ENCODE peak calls at places on chromosome 17, in seven cellular contexts. H is spleen; Z is dorsolateral prefrontal cortex; T is stomach; A is CD4-positive, alpha-beta T cell; I is foreskin fibroblast; Y is WTC11. Q is an unnamed sample.

GRCh38 chr17:61159415-61159814 is 240.2 kb upstream of the TBX2 start:
- DNase-seq in T (no peak), Y (no peak), A (no peak), H (no peak), I (no peak), Z (no peak), Q (no peak)

GRCh38 chr17:1714488-1714979 is 4.4 kb upstream of the TLCD2 start:
- DNase-seq in A (no peak), I (peak), T (peak), H (peak), Z (peak), Y (peak), Q (peak)

GRCh38 chr17:38456031-38456815 is 28.0 kb downstream of the ARHGAP23 start:
- DNase-seq in Y (no peak), T (no peak), H (no peak), Z (no peak), I (no peak), A (no peak), Q (no peak)

GRCh38 chr17:67377727-67378443 is 804 bp downstream of the PITPNC1 start:
- DNase-seq in Y (peak), Z (no peak), A (peak), H (peak), T (peak), I (peak), Q (peak)

GRCh38 chr17:32609085-32609484 is 122.3 kb downstream of the CDK5R1 start:
- DNase-seq in I (no peak), A (peak), Y (no peak), H (peak), Z (no peak), T (peak), Q (peak)

GRCh38 chr17:39636927-39637736 is at the start of gene STARD3:
- DNase-seq in H (peak), A (peak), T (peak), Y (peak), Z (peak), I (peak), Q (peak)

GRCh38 chr17:79818026-79818758 is 21.0 kb downstream of the CBX4 start:
- DNase-seq in Y (no peak), I (no peak), A (no peak), Z (no peak), H (no peak), T (no peak), Q (no peak)

GRCh38 chr17:43528319-43528987 is 17.7 kb downstream of the ETV4 start:
- DNase-seq in Y (no peak), H (peak), A (no peak), Z (no peak), I (no peak), T (no peak), Q (no peak)

GRCh38 chr17:37361543-37361942 is 14.2 kb upstream of the C17orf78 start:
- DNase-seq in Z (no peak), H (no peak), I (peak), A (no peak), T (no peak), Y (no peak), Q (no peak)

GRCh38 chr17:66468241-66469087 is 166.1 kb downstream of the PRKCA start:
- DNase-seq in Y (no peak), I (no peak), T (no peak), H (no peak), A (no peak), Z (no peak), Q (peak)

GRCh38 chr17:41718287-41718645 is 6.1 kb downstream of the GAST start:
- DNase-seq in H (no peak), Y (no peak), Z (peak), A (no peak), T (no peak), I (no peak), Q (no peak)

GRCh38 chr17:73118876-73119485 is 26.5 kb upstream of the SLC39A11 start:
- DNase-seq in T (no peak), Y (no peak), H (no peak), I (no peak), Z (no peak), A (no peak), Q (no peak)

GRCh38 chr17:36463916-36464764 is 22.3 kb upstream of the ZNHIT3 start:
- DNase-seq in Z (no peak), A (no peak), H (peak), Y (peak), I (peak), T (peak), Q (peak)

GRCh38 chr17:67098022-67098421 is 53.7 kb downstream of the CACNG1 start:
- DNase-seq in T (no peak), A (no peak), Z (no peak), H (no peak), Y (no peak), I (no peak), Q (no peak)

GRCh38 chr17:59800530-59800942 is 92.2 kb downstream of the TUBD1 start:
- DNase-seq in I (no peak), T (no peak), A (no peak), H (no peak), Z (no peak), Y (no peak), Q (peak)

GRCh38 chr17:21539146-21539545 is 153.2 kb upstream of the KCNJ18 start:
- DNase-seq in Z (no peak), T (no peak), Y (no peak), A (no peak), H (no peak), I (peak), Q (no peak)

GRCh38 chr17:3558603-3559269 is 1.1 kb upstream of the TRPV3 start:
- DNase-seq in H (peak), A (peak), T (peak), I (peak), Z (no peak), Y (no peak), Q (peak)

GRCh38 chr17:17503566-17504130 is 7.5 kb upstream of the RASD1 start:
- DNase-seq in Y (no peak), Z (peak), T (no peak), H (peak), I (no peak), A (no peak), Q (no peak)

GRCh38 chr17:43515641-43516040 is 30.5 kb downstream of the ETV4 start:
- DNase-seq in Z (no peak), I (no peak), T (no peak), Y (no peak), H (no peak), A (no peak), Q (no peak)

GRCh38 chr17:27670791-27671590 is 40.0 kb downstream of the LGALS9 start:
- DNase-seq in Z (no peak), A (no peak), T (no peak), H (peak), I (no peak), Y (no peak), Q (no peak)

GRCh38 chr17:62757518-62757951 is 50.6 kb downstream of the MARCHF10 start:
- DNase-seq in A (no peak), H (no peak), T (no peak), I (peak), Y (no peak), Z (no peak), Q (no peak)

GRCh38 chr17:40615295-40615988 is 32.2 kb downstream of the SMARCE1 start:
- DNase-seq in A (no peak), Z (no peak), I (peak), T (peak), H (no peak), Y (peak), Q (peak)

GRCh38 chr17:42525221-42525620 is 10.8 kb upstream of the NAGLU start:
- DNase-seq in Y (no peak), H (no peak), I (peak), T (no peak), Z (no peak), A (no peak), Q (no peak)

GRCh38 chr17:79874329-79874981 is 35.2 kb upstream of the CBX4 start:
- DNase-seq in H (peak), I (peak), A (no peak), Y (no peak), T (no peak), Z (no peak), Q (peak)

GRCh38 chr17:1179635-1180433 is at the start of gene ABR:
- DNase-seq in T (peak), Z (no peak), I (peak), Y (peak), A (peak), H (peak), Q (peak)

GRCh38 chr17:39231587-39232551 is 6.1 kb upstream of the STAC2 start:
- DNase-seq in T (peak), A (peak), H (peak), Z (no peak), Y (peak), I (peak), Q (peak)

GRCh38 chr17:55674107-55674506 is 48.6 kb downstream of the TMEM100 start:
- DNase-seq in T (no peak), A (no peak), H (no peak), Y (no peak), Z (no peak), I (peak), Q (no peak)

GRCh38 chr17:78781339-78782304 is at the start of gene CYTH1:
- DNase-seq in Z (no peak), A (no peak), H (peak), I (peak), T (peak), Y (peak), Q (peak)

GRCh38 chr17:49063652-49064051 is 66.5 kb downstream of the IGF2BP1 start:
- DNase-seq in H (no peak), Z (peak), A (no peak), I (peak), Y (no peak), T (no peak), Q (no peak)

GRCh38 chr17:71361691-71362450 is 758.9 kb upstream of the SOX9 start:
- DNase-seq in Z (no peak), I (peak), H (no peak), Y (no peak), T (no peak), A (no peak), Q (no peak)

GRCh38 chr17:33809748-33810147 is 445.3 kb upstream of the CCL2 start:
- DNase-seq in Y (no peak), I (no peak), Z (no peak), A (no peak), H (no peak), T (no peak), Q (no peak)

GRCh38 chr17:44390250-44390649 is 801 bp upstream of the ITGA2B start:
- DNase-seq in I (no peak), Y (no peak), Z (no peak), A (no peak), T (no peak), H (no peak), Q (no peak)

GRCh38 chr17:36932383-36933173 is 4.7 kb upstream of the LHX1 start:
- DNase-seq in Z (no peak), T (no peak), Y (no peak), H (no peak), I (no peak), A (no peak), Q (no peak)

GRCh38 chr17:73356561-73357170 is 44.9 kb upstream of the CDC42EP4 start:
- DNase-seq in H (no peak), Y (no peak), Z (no peak), A (no peak), T (no peak), I (no peak), Q (no peak)

GRCh38 chr17:1686086-1686485 is 1.4 kb upstream of the PRPF8 start:
- DNase-seq in H (no peak), Z (no peak), I (no peak), A (no peak), Y (no peak), T (no peak), Q (no peak)

GRCh38 chr17:73759324-73760185 is 115.3 kb upstream of the SDK2 start:
- DNase-seq in I (no peak), H (no peak), Y (no peak), Z (no peak), T (no peak), A (no peak), Q (no peak)

GRCh38 chr17:35094902-35095301 is 24.8 kb downstream of the RAD51D start:
- DNase-seq in T (no peak), Z (no peak), Y (no peak), A (no peak), I (peak), H (no peak), Q (no peak)

GRCh38 chr17:77266891-77267341 is 126.1 kb downstream of the SEC14L1 start:
- DNase-seq in H (no peak), Y (peak), Z (no peak), T (no peak), I (no peak), A (no peak), Q (peak)
- TF ChIP-seq CTCF in H (no peak), Y (peak), Z (no peak), T (no peak), I (peak), A (no peak), Q (no peak)

GRCh38 chr17:50575581-50576210 is 15.2 kb downstream of the CACNA1G start:
- DNase-seq in Y (peak), Z (no peak), T (no peak), H (no peak), A (no peak), I (no peak), Q (peak)
- TF ChIP-seq CTCF in Y (no peak), Z (no peak), T (no peak), H (no peak), A (no peak), I (no peak), Q (no peak)

DNA sequence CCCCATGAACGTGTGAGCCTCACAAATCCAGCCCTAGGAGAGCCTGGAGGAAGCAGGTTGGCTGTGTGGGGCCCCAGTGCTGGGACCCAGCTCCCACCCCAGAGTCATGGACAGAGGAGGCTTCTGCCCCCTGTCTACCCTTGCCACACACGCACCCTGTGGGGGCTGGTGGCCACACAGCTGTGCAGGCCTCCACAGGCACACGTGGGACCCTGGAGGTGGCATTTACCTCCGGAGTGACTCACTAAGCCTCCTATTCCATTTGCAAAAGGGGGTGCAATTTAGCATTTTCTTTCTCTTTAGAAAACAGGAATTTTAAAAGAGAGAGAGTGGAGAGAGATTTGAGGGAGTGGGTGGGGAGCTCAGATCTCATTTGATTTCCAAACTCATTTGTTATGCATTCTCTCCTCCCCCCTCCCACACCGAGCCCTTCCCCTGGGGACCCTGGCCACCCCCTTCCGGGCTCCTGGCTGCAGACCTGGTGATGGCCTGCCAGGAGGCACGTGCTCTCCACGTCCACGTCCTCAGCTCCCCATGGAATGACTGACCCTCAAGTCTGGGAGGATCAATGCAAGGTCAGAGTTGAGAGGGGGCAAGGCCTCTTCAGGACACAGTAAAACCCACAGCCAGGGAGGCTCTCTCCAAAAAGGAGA is 6.8 kb downstream of the PITPNM3 start:
- DNase-seq in A (no peak), Y (no peak), I (no peak), T (no peak), Z (no peak), H (no peak), Q (no peak)
- TF ChIP-seq CTCF in A (no peak), Y (no peak), I (no peak), T (no peak), Z (no peak), H (no peak), Q (no peak)

GRCh38 chr17:46195217-46195855 is 2.1 kb upstream of the KANSL1 start:
- DNase-seq in T (no peak), I (no peak), Y (no peak), A (no peak), Z (no peak), H (no peak), Q (no peak)

GRCh38 chr17:46192484-46193245 is 564 bp downstream of the KANSL1 start:
- DNase-seq in T (peak), Z (peak), Y (peak), H (peak), A (peak), I (peak), Q (peak)

GRCh38 chr17:46194393-46195216 is 1.4 kb upstream of the KANSL1 start:
- DNase-seq in H (no peak), T (no peak), A (peak), I (peak), Y (no peak), Z (no peak), Q (peak)

GRCh38 chr17:46193246-46193625 is at the start of gene KANSL1:
- DNase-seq in A (peak), Y (peak), H (peak), T (peak), I (peak), Z (peak), Q (peak)

GRCh38 chr17:46193626-46194392 is 580 bp upstream of the KANSL1 start:
- DNase-seq in Y (peak), I (peak), Z (peak), T (peak), H (peak), A (peak), Q (peak)
- TF ChIP-seq CTCF in Y (peak), I (no peak), Z (peak), T (peak), H (peak), A (no peak), Q (no peak)

DNA sequence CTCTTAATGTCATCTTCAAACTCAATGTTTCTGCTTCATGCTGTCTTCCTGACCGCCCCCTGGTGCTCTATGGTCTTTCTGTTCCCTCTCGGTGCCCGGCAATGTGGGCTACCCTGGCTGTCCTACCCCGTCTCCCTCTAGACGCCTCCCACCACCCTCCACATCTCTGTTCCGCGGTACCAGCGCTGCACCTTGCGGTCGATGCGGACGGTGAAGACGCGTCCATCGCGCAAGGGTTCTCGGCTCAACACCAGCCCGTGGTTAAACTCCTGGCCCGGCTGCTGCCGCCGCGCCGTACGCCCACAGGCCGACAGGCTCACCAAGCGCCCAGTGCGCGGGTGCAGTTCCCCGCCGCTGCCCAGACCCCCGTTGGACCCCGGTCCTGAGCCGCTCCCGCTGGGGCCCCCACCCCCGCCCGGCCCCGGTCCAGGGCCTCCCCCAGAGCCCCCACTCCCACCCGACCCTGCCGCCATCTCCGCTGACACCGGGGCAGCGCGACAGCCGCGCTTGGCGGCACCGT is at the start of gene NEURL4:
- DNase-seq in T (no peak), Z (no peak), A (no peak), H (no peak), Y (peak), I (no peak), Q (peak)
- TF ChIP-seq CTCF in T (no peak), Z (no peak), A (no peak), H (no peak), Y (no peak), I (peak), Q (peak)

DNA sequence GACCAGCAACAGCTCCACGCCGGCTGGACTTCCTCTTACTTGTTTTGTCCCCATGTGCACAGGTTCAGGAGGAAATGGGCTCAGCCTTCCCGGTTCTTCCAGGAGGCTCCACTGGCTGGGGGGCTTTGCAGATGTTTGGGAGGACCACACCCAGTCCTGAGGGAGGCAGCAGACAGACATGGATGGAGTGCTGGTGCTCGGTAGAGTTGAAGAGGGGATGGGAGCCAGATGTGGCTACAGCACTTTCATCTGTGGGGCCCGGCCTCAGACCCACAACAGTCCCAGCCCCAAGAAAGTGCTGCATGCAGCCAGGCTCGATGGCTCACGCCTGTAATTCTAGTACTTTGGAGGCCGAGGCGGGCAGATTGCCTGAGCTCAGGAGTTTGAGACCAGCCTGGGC is 21.8 kb downstream of the NARF start:
- DNase-seq in Y (no peak), H (no peak), T (no peak), I (peak), A (no peak), Z (no peak), Q (no peak)
- TF ChIP-seq CTCF in Y (no peak), H (no peak), T (no peak), I (no peak), A (no peak), Z (no peak), Q (no peak)